ENCODE peak calls at places on chromosomes 5 and 9, in six cellular contexts. S, Q, W, L, D and F are unnamed samples.
A peak's percentile ranks its signal among the peaks of the same experiment; 100 is the strongest.

GRCh38 chr5:37938861-37939260 is 99.0 kb upstream of the GDNF start:
- DNase-seq in S (no peak), Q (no peak), W (no peak), L (no peak), D (no peak), F (no peak)

GRCh38 chr5:150077060-150077459 is 9.3 kb downstream of the CSF1R start:
- DNase-seq in S (no peak), Q (no peak), W (no peak), L (no peak), D (no peak), F (no peak)

GRCh38 chr5:134549714-134550113 is 24.2 kb downstream of the JADE2 start:
- DNase-seq in S (no peak), Q (no peak), W (no peak), L (no peak), D (no peak), F (no peak)

GRCh38 chr9:127517620-127518019 is 66.3 kb downstream of the LRSAM1 start:
- DNase-seq in S (no peak), Q (no peak), W (no peak), L (no peak), D (no peak), F (no peak)

GRCh38 chr9:109037946-109038345 is 24.6 kb upstream of the CTNNAL1 start:
- DNase-seq in S (no peak), Q (no peak), W (no peak), L (no peak), D (no peak), F (no peak)

GRCh38 chr9:137977572-137978261 is 100.1 kb downstream of the CACNA1B start:
- DNase-seq in S (no peak), Q (no peak), W (no peak), L (no peak), D (no peak), F (no peak)

GRCh38 chr5:89968870-89969472 is 440.6 kb downstream of the CETN3 start:
- DNase-seq in S (no peak), Q (no peak), W (no peak), L (no peak), D (no peak), F (no peak)

GRCh38 chr9:75892168-75892901 is 1.9 kb downstream of the PCSK5 start:
- DNase-seq in S (no peak), Q (no peak), W (no peak), L (no peak), D (peak; percentile 31), F (peak; percentile 44)

GRCh38 chr5:40465416-40465815 is 214.3 kb upstream of the PTGER4 start:
- DNase-seq in S (no peak), Q (no peak), W (no peak), L (no peak), D (no peak), F (no peak)

GRCh38 chr9:82957526-82958379 is 105.2 kb downstream of the RASEF start:
- DNase-seq in S (peak; percentile 40), Q (no peak), W (no peak), L (no peak), D (no peak), F (no peak)

GRCh38 chr9:129604056-129604765 is 16.7 kb downstream of the C9orf50 start:
- DNase-seq in S (no peak), Q (no peak), W (no peak), L (no peak), D (no peak), F (no peak)

GRCh38 chr9:134914501-134914834 is 3.2 kb downstream of the FCN1 start:
- DNase-seq in S (no peak), Q (no peak), W (no peak), L (no peak), D (no peak), F (no peak)

GRCh38 chr9:13444272-13444608 is 164.7 kb upstream of the MPDZ start:
- DNase-seq in S (no peak), Q (no peak), W (no peak), L (no peak), D (no peak), F (no peak)